ENCODE peak calls at places on chromosome 17, in five cellular contexts. One of them, this sample, is unnamed.
A peak's percentile ranks its signal among the peaks of the same experiment; 100 is the strongest.

GRCh38 chr17:8413321-8413720 is 15.7 kb upstream of the RNF222 start:
- DNase-seq in fibroblast of mammary gland: no peak
- DNase-seq in fibroblast of pulmonary artery: no peak
- DNase-seq in DND-41: no peak
- DNase-seq in kidney: no peak
- DNase-seq in this sample: no peak

GRCh38 chr17:68437979-68438877 is 19.1 kb downstream of the WIPI1 start:
- DNase-seq in fibroblast of mammary gland: no peak
- DNase-seq in fibroblast of pulmonary artery: peak; percentile 45
- DNase-seq in DND-41: peak; percentile 76
- DNase-seq in kidney: no peak
- DNase-seq in this sample: peak; percentile 55

GRCh38 chr17:47917581-47917980 is 21.5 kb downstream of the SP2 start:
- DNase-seq in fibroblast of mammary gland: no peak
- DNase-seq in fibroblast of pulmonary artery: no peak
- DNase-seq in DND-41: no peak
- DNase-seq in kidney: no peak
- DNase-seq in this sample: no peak

GRCh38 chr17:81253358-81254131 is 14.4 kb downstream of the NDUFAF8 start:
- DNase-seq in fibroblast of mammary gland: peak; percentile 44
- DNase-seq in fibroblast of pulmonary artery: peak; percentile 52
- DNase-seq in DND-41: peak; percentile 63
- DNase-seq in kidney: peak; percentile 66
- DNase-seq in this sample: peak; percentile 48

GRCh38 chr17:43936434-43936833 is 5.8 kb downstream of the PPY start:
- DNase-seq in fibroblast of mammary gland: peak; percentile 76
- DNase-seq in fibroblast of pulmonary artery: no peak
- DNase-seq in DND-41: no peak
- DNase-seq in kidney: no peak
- DNase-seq in this sample: peak; percentile 57

GRCh38 chr17:45266372-45266926 is 4.6 kb upstream of the SPATA32 start:
- DNase-seq in fibroblast of mammary gland: no peak
- DNase-seq in fibroblast of pulmonary artery: no peak
- DNase-seq in DND-41: no peak
- DNase-seq in kidney: peak; percentile 59
- DNase-seq in this sample: no peak

GRCh38 chr17:82257473-82257872 is 16.0 kb downstream of the CSNK1D start:
- DNase-seq in fibroblast of mammary gland: peak; percentile 66
- DNase-seq in fibroblast of pulmonary artery: peak; percentile 43
- DNase-seq in DND-41: peak; percentile 35
- DNase-seq in kidney: no peak
- DNase-seq in this sample: peak; percentile 53

GRCh38 chr17:82978765-82979349 is 100.6 kb upstream of the METRNL start:
- DNase-seq in fibroblast of mammary gland: no peak
- DNase-seq in fibroblast of pulmonary artery: no peak
- DNase-seq in DND-41: no peak
- DNase-seq in kidney: no peak
- DNase-seq in this sample: no peak

GRCh38 chr17:29514792-29515191 is 52.0 kb downstream of the ABHD15 start:
- DNase-seq in fibroblast of mammary gland: peak; percentile 18
- DNase-seq in fibroblast of pulmonary artery: peak; percentile 26
- DNase-seq in DND-41: no peak
- DNase-seq in kidney: no peak
- DNase-seq in this sample: peak; percentile 56

GRCh38 chr17:79993390-79994221 is 42.1 kb downstream of the TBC1D16 start:
- DNase-seq in fibroblast of mammary gland: peak; percentile 93
- DNase-seq in fibroblast of pulmonary artery: peak; percentile 89
- DNase-seq in DND-41: peak; percentile 92
- DNase-seq in kidney: peak; percentile 87
- DNase-seq in this sample: peak; percentile 91

GRCh38 chr17:3964203-3965122 is at the start of gene ATP2A3:
- DNase-seq in fibroblast of mammary gland: no peak
- DNase-seq in fibroblast of pulmonary artery: no peak
- DNase-seq in DND-41: peak; percentile 85
- DNase-seq in kidney: peak; percentile 80
- DNase-seq in this sample: no peak

GRCh38 chr17:17480593-17481148 is 3.9 kb downstream of the MED9 start:
- DNase-seq in fibroblast of mammary gland: no peak
- DNase-seq in fibroblast of pulmonary artery: no peak
- DNase-seq in DND-41: peak; percentile 48
- DNase-seq in kidney: no peak
- DNase-seq in this sample: no peak

GRCh38 chr17:74110467-74110866 is 93.0 kb upstream of the RPL38 start:
- DNase-seq in fibroblast of mammary gland: no peak
- DNase-seq in fibroblast of pulmonary artery: no peak
- DNase-seq in DND-41: no peak
- DNase-seq in kidney: no peak
- DNase-seq in this sample: no peak

GRCh38 chr17:39014044-39014794 is 47.0 kb upstream of the FBXO47 start:
- DNase-seq in fibroblast of mammary gland: peak; percentile 75
- DNase-seq in fibroblast of pulmonary artery: peak; percentile 80
- DNase-seq in DND-41: no peak
- DNase-seq in kidney: no peak
- DNase-seq in this sample: peak; percentile 74

GRCh38 chr17:2977157-2977556 is 86.2 kb downstream of the OR1D5 start:
- DNase-seq in fibroblast of mammary gland: peak; percentile 19
- DNase-seq in fibroblast of pulmonary artery: no peak
- DNase-seq in DND-41: no peak
- DNase-seq in kidney: no peak
- DNase-seq in this sample: no peak

GRCh38 chr17:67027031-67027628 is 17.2 kb upstream of the CACNG1 start:
- DNase-seq in fibroblast of mammary gland: peak; percentile 4
- DNase-seq in fibroblast of pulmonary artery: peak; percentile 1
- DNase-seq in DND-41: no peak
- DNase-seq in kidney: peak; percentile 53
- DNase-seq in this sample: peak; percentile 7

GRCh38 chr17:79196913-79197312 is 122.3 kb downstream of the ENGASE start:
- DNase-seq in fibroblast of mammary gland: no peak
- DNase-seq in fibroblast of pulmonary artery: no peak
- DNase-seq in DND-41: no peak
- DNase-seq in kidney: no peak
- DNase-seq in this sample: no peak

GRCh38 chr17:42438600-42439567 is 15.8 kb upstream of the CAVIN1 start:
- DNase-seq in fibroblast of mammary gland: peak; percentile 53
- DNase-seq in fibroblast of pulmonary artery: peak; percentile 52
- DNase-seq in DND-41: peak; percentile 49
- DNase-seq in kidney: no peak
- DNase-seq in this sample: peak; percentile 55

GRCh38 chr17:41785876-41786226 is 660 bp downstream of the JUP start:
- DNase-seq in fibroblast of mammary gland: no peak
- DNase-seq in fibroblast of pulmonary artery: peak; percentile 53
- DNase-seq in DND-41: no peak
- DNase-seq in kidney: peak; percentile 94
- DNase-seq in this sample: peak; percentile 51

GRCh38 chr17:42017866-42018200 is 594 bp upstream of the DNAJC7 start:
- DNase-seq in fibroblast of mammary gland: no peak
- DNase-seq in fibroblast of pulmonary artery: no peak
- DNase-seq in DND-41: no peak
- DNase-seq in kidney: no peak
- DNase-seq in this sample: no peak

GRCh38 chr17:63699638-63700527 is at the start of gene LIMD2:
- DNase-seq in fibroblast of mammary gland: no peak
- DNase-seq in fibroblast of pulmonary artery: peak; percentile 23
- DNase-seq in DND-41: peak; percentile 84
- DNase-seq in kidney: peak; percentile 92
- DNase-seq in this sample: peak; percentile 38

GRCh38 chr17:16211601-16212000 is 3.7 kb downstream of the NCOR1 start:
- DNase-seq in fibroblast of mammary gland: no peak
- DNase-seq in fibroblast of pulmonary artery: no peak
- DNase-seq in DND-41: no peak
- DNase-seq in kidney: no peak
- DNase-seq in this sample: no peak

GRCh38 chr17:16215273-16215964 is at the start of gene NCOR1:
- DNase-seq in fibroblast of mammary gland: peak; percentile 92
- DNase-seq in fibroblast of pulmonary artery: peak; percentile 94
- DNase-seq in DND-41: peak; percentile 93
- DNase-seq in kidney: peak; percentile 98
- DNase-seq in this sample: peak; percentile 93

GRCh38 chr17:16215002-16215272 is 397 bp downstream of the NCOR1 start:
- DNase-seq in fibroblast of mammary gland: no peak
- DNase-seq in fibroblast of pulmonary artery: peak; percentile 24
- DNase-seq in DND-41: peak; percentile 41
- DNase-seq in kidney: peak; percentile 88
- DNase-seq in this sample: peak; percentile 34

GRCh38 chr17:16214190-16215001 is 938 bp downstream of the NCOR1 start:
- DNase-seq in fibroblast of mammary gland: no peak
- DNase-seq in fibroblast of pulmonary artery: no peak
- DNase-seq in DND-41: no peak
- DNase-seq in kidney: no peak
- DNase-seq in this sample: peak; percentile 16

DNA sequence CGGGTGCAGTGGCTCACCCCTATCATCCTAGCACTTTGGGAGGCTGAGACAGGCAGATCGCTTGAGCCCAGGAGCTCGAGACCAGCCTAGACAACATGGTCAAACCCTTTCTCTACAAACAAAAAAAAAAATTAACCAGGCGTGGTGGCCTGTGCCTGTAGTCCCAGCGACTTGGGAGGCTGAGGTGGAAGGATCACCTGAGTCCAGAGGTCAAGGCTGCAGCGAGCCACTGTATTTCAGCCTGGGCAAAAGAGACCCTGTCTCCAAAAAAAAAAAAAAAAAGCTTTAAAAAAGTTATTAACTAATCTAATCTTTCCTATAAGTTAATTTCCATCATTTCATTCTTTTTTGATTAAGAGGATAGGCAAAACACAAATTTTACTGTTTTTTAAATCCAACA is 2.5 kb downstream of the NCOR1 start:
- DNase-seq in fibroblast of mammary gland: no peak
- DNase-seq in fibroblast of pulmonary artery: no peak
- DNase-seq in DND-41: no peak
- DNase-seq in kidney: no peak
- DNase-seq in this sample: no peak
- H3K4me3 ChIP-seq in fibroblast of mammary gland: no peak overlapping the region
- H3K4me3 ChIP-seq in fibroblast of pulmonary artery: no peak overlapping the region
- H3K4me3 ChIP-seq in DND-41: no peak overlapping the region
- H3K4me3 ChIP-seq in kidney: no peak overlapping the region
- H3K4me3 ChIP-seq in this sample: no peak overlapping the region

DNA sequence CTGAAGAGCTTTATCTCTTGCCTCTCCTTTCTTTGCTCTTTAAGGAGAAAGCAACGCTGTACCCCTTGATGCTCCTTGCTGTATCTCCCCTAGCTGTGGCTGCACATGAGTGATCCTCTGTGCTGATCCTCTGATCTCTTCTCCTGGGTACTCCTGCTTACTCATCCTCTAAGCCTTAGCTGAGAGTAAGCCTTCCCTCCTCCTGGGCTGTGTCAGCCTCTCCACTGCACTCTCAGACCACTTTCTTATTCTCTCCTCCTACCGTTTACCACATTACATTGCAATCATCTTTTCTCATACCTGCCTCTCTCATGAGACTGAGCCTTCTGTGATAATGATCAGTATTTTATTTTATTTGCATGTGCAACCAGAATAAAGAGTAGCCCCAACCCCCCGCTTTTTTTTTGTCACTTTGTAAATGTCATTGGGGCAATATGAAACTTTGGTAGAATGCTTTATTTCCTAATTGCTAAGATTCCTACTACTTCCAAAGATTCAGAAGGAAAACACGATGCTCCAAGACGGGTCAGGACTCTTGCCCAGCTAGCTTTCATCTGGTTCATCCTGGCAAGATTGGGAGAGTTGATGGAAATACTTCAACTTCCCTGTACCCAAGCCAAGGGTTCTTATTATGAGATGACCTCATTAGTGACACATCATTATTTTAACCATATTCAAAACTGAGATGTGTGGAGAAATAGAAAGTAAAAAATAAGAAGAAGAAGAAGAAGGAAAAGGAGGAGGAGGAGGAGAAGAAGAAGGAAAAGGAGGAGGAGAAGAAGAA is 25.3 kb downstream of the SOX9 start:
- DNase-seq in fibroblast of mammary gland: peak; percentile 37
- DNase-seq in fibroblast of pulmonary artery: no peak
- DNase-seq in DND-41: no peak
- DNase-seq in kidney: no peak
- DNase-seq in this sample: no peak
- TF ChIP-seq CTCF in fibroblast of mammary gland: no peak
- TF ChIP-seq CTCF in fibroblast of pulmonary artery: no peak
- TF ChIP-seq CTCF in DND-41: no peak
- TF ChIP-seq CTCF in kidney: no peak
- TF ChIP-seq CTCF in this sample: no peak

DNA sequence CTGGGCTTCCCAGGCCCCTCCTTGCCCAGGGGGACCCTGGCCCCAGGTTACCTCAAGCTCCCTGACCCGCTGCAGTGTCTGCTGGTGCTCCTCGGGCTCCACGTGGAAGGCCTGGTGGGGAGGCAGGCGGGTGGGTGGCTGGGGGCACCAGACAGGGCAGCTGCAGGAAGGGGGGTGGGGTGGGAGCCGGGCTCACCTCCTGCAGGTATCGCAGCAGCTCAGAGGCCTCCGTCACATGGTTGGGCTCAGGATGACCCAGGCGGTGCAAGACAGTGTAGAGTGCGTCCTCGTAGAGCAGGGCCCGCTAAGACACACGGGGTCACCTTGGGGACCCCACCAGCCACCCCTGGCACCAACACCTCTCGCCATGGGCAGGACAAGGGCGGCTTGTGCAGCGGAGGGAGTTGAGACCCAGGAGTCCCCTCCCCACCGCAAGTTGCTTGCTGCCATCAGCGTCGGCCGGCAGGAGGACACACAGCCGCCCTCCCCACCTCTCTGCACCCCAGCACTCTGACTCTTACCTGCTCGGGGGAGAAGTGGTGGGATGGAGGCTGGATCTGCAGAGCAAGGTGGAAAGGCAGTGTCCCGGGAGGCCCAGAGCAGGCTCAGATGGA is 1.1 kb downstream of the UNC13D start:
- DNase-seq in fibroblast of mammary gland: no peak
- DNase-seq in fibroblast of pulmonary artery: no peak
- DNase-seq in DND-41: no peak
- DNase-seq in kidney: no peak
- DNase-seq in this sample: no peak
- H3K4me3 ChIP-seq in fibroblast of mammary gland: no peak overlapping the region
- H3K4me3 ChIP-seq in fibroblast of pulmonary artery: no peak overlapping the region
- H3K4me3 ChIP-seq in DND-41: peak overlapping the region; percentile 66
- H3K4me3 ChIP-seq in kidney: no peak overlapping the region
- H3K4me3 ChIP-seq in this sample: no peak overlapping the region

GRCh38 chr17:28188841-28189263 is 130.1 kb upstream of the TMEM97 start:
- DNase-seq in fibroblast of mammary gland: peak; percentile 48
- DNase-seq in fibroblast of pulmonary artery: no peak
- DNase-seq in DND-41: no peak
- DNase-seq in kidney: no peak
- DNase-seq in this sample: peak; percentile 27

GRCh38 chr17:28187931-28188330 is 131.1 kb upstream of the TMEM97 start:
- DNase-seq in fibroblast of mammary gland: no peak
- DNase-seq in fibroblast of pulmonary artery: no peak
- DNase-seq in DND-41: no peak
- DNase-seq in kidney: no peak
- DNase-seq in this sample: no peak

GRCh38 chr17:28193241-28193640 is 125.8 kb upstream of the TMEM97 start:
- DNase-seq in fibroblast of mammary gland: no peak
- DNase-seq in fibroblast of pulmonary artery: no peak
- DNase-seq in DND-41: no peak
- DNase-seq in kidney: no peak
- DNase-seq in this sample: no peak

GRCh38 chr17:28191018-28191417 is 128.0 kb upstream of the TMEM97 start:
- DNase-seq in fibroblast of mammary gland: no peak
- DNase-seq in fibroblast of pulmonary artery: no peak
- DNase-seq in DND-41: no peak
- DNase-seq in kidney: no peak
- DNase-seq in this sample: no peak

GRCh38 chr17:28189667-28190066 is 129.3 kb upstream of the TMEM97 start:
- DNase-seq in fibroblast of mammary gland: no peak
- DNase-seq in fibroblast of pulmonary artery: no peak
- DNase-seq in DND-41: no peak
- DNase-seq in kidney: no peak
- DNase-seq in this sample: peak; percentile 5
- TF ChIP-seq CTCF in fibroblast of mammary gland: no peak
- TF ChIP-seq CTCF in fibroblast of pulmonary artery: no peak
- TF ChIP-seq CTCF in DND-41: no peak
- TF ChIP-seq CTCF in kidney: no peak
- TF ChIP-seq CTCF in this sample: no peak

GRCh38 chr17:7249830-7250229 is 1.7 kb downstream of the CTDNEP1 start:
- DNase-seq in fibroblast of mammary gland: no peak
- DNase-seq in fibroblast of pulmonary artery: no peak
- DNase-seq in DND-41: no peak
- DNase-seq in kidney: no peak
- DNase-seq in this sample: no peak
- H3K4me3 ChIP-seq in fibroblast of mammary gland: peak overlapping the region; percentile 94
- H3K4me3 ChIP-seq in fibroblast of pulmonary artery: peak overlapping the region; percentile 73
- H3K4me3 ChIP-seq in DND-41: peak overlapping the region; percentile 93
- H3K4me3 ChIP-seq in kidney: peak overlapping the region; percentile 62
- H3K4me3 ChIP-seq in this sample: peak overlapping the region; percentile 89

This sample was measured in cardiac fibroblast.